ENCODE peak calls at places on chromosomes 16 and 17, in seven cellular contexts. I, T, B, R, X, D and J are unnamed samples.

GRCh38 chr16:3266873-3267537 is 10.6 kb upstream of the MEFV start:
- DNase-seq in I (peak), T (no peak), B (peak), R (peak), X (peak), D (no peak), J (no peak)

GRCh38 chr17:42428141-42428944 is 5.3 kb upstream of the CAVIN1 start:
- DNase-seq in I (peak), T (no peak), B (peak), R (peak), X (peak), D (peak), J (no peak)

GRCh38 chr17:76737676-76738467 is at the start of gene MFSD11:
- DNase-seq in I (peak), T (peak), B (peak), R (peak), X (peak), D (peak), J (peak)

GRCh38 chr16:12721841-12722467 is 81.7 kb downstream of the CPPED1 start:
- DNase-seq in I (no peak), T (no peak), B (no peak), R (no peak), X (no peak), D (no peak), J (no peak)

GRCh38 chr17:40547079-40547784 is 18.0 kb downstream of the CCR7 start:
- DNase-seq in I (no peak), T (no peak), B (no peak), R (no peak), X (no peak), D (peak), J (no peak)

GRCh38 chr16:89759742-89760366 is 38.5 kb downstream of the ZNF276 start:
- DNase-seq in I (no peak), T (no peak), B (no peak), R (no peak), X (no peak), D (no peak), J (no peak)

GRCh38 chr17:45702666-45703266 is 81.4 kb upstream of the CRHR1 start:
- DNase-seq in I (no peak), T (no peak), B (no peak), R (peak), X (peak), D (no peak), J (no peak)

GRCh38 chr17:40072481-40073346 is 9.9 kb downstream of the THRA start:
- DNase-seq in I (no peak), T (no peak), B (no peak), R (peak), X (no peak), D (no peak), J (peak)

GRCh38 chr17:66190738-66191606 is 961 bp downstream of the CEP112 start:
- DNase-seq in I (no peak), T (no peak), B (no peak), R (peak), X (peak), D (no peak), J (peak)

GRCh38 chr17:67150826-67151225 is 94.2 kb downstream of the HELZ start:
- DNase-seq in I (no peak), T (no peak), B (no peak), R (no peak), X (no peak), D (no peak), J (no peak)

GRCh38 chr16:3508736-3509135 is 7.9 kb downstream of the CLUAP1 start:
- DNase-seq in I (no peak), T (no peak), B (no peak), R (no peak), X (no peak), D (no peak), J (no peak)

GRCh38 chr16:89697161-89697615 is 4.3 kb downstream of the SPATA2L start:
- DNase-seq in I (no peak), T (peak), B (no peak), R (no peak), X (no peak), D (no peak), J (no peak)

GRCh38 chr17:9843152-9844010 is 17.7 kb downstream of the GLP2R start:
- DNase-seq in I (no peak), T (no peak), B (no peak), R (no peak), X (no peak), D (no peak), J (no peak)

GRCh38 chr16:73202176-73202729 is 154.3 kb upstream of the ZFHX3 start:
- DNase-seq in I (peak), T (no peak), B (no peak), R (no peak), X (peak), D (no peak), J (no peak)

GRCh38 chr17:81435636-81436293 is 40.5 kb downstream of the BAHCC1 start:
- DNase-seq in I (no peak), T (no peak), B (no peak), R (no peak), X (no peak), D (no peak), J (no peak)

GRCh38 chr16:69906838-69907301 is 44.3 kb upstream of the CLEC18A start:
- DNase-seq in I (peak), T (no peak), B (no peak), R (no peak), X (peak), D (no peak), J (no peak)

GRCh38 chr17:62981933-62982332 is 15.9 kb downstream of the TANC2 start:
- DNase-seq in I (no peak), T (no peak), B (no peak), R (no peak), X (no peak), D (no peak), J (no peak)

GRCh38 chr17:50829336-50829735 is 6.0 kb upstream of the WFIKKN2 start:
- DNase-seq in I (no peak), T (no peak), B (no peak), R (no peak), X (no peak), D (no peak), J (no peak)

GRCh38 chr17:62966426-62967110 is 533 bp downstream of the TANC2 start:
- DNase-seq in I (no peak), T (no peak), B (no peak), R (peak), X (no peak), D (peak), J (peak)

GRCh38 chr16:49558451-49558850 is 184.8 kb downstream of the C16orf78 start:
- DNase-seq in I (no peak), T (no peak), B (no peak), R (no peak), X (no peak), D (no peak), J (no peak)

GRCh38 chr17:55265434-55266021 is 768 bp downstream of the HLF start:
- DNase-seq in I (no peak), T (peak), B (no peak), R (no peak), X (no peak), D (no peak), J (peak)

GRCh38 chr16:74635303-74635702 is 28.4 kb upstream of the GLG1 start:
- DNase-seq in I (no peak), T (no peak), B (no peak), R (no peak), X (no peak), D (no peak), J (no peak)

GRCh38 chr17:68484458-68484857 is 27.2 kb upstream of the WIPI1 start:
- DNase-seq in I (no peak), T (no peak), B (no peak), R (no peak), X (no peak), D (no peak), J (no peak)

GRCh38 chr16:48862087-48862532 is 252.1 kb upstream of the N4BP1 start:
- DNase-seq in I (peak), T (no peak), B (peak), R (no peak), X (peak), D (no peak), J (no peak)

GRCh38 chr16:2983706-2984136 is 3.5 kb upstream of the PKMYT1 start:
- DNase-seq in I (no peak), T (peak), B (peak), R (peak), X (peak), D (peak), J (no peak)

GRCh38 chr17:9224485-9224884 is 203.2 kb downstream of the NTN1 start:
- DNase-seq in I (no peak), T (no peak), B (no peak), R (no peak), X (no peak), D (no peak), J (no peak)

GRCh38 chr16:11253009-11253994 is 2.7 kb downstream of the SOCS1 start:
- DNase-seq in I (no peak), T (no peak), B (no peak), R (no peak), X (peak), D (no peak), J (no peak)

GRCh38 chr17:66831383-66832220 is 3.3 kb upstream of the CACNG5 start:
- DNase-seq in I (no peak), T (no peak), B (no peak), R (no peak), X (no peak), D (no peak), J (no peak)

GRCh38 chr17:56112086-56112485 is 41.2 kb upstream of the ANKFN1 start:
- DNase-seq in I (peak), T (no peak), B (no peak), R (no peak), X (peak), D (no peak), J (no peak)

GRCh38 chr17:42796066-42796758 is 2.3 kb downstream of the COA3 start:
- DNase-seq in I (no peak), T (no peak), B (no peak), R (no peak), X (no peak), D (no peak), J (no peak)

GRCh38 chr16:78065344-78065743 is 34.1 kb upstream of the WWOX start:
- DNase-seq in I (no peak), T (no peak), B (no peak), R (no peak), X (no peak), D (no peak), J (no peak)

GRCh38 chr17:6818938-6819337 is 12.6 kb downstream of the TEKT1 start:
- DNase-seq in I (no peak), T (no peak), B (no peak), R (no peak), X (no peak), D (no peak), J (no peak)

GRCh38 chr16:27458987-27459688 is 57.2 kb downstream of the IL21R start:
- DNase-seq in I (no peak), T (no peak), B (no peak), R (no peak), X (no peak), D (no peak), J (no peak)

GRCh38 chr16:54462151-54462651 is 175.6 kb upstream of the IRX3 start:
- DNase-seq in I (peak), T (no peak), B (no peak), R (no peak), X (no peak), D (no peak), J (no peak)

GRCh38 chr16:84606081-84606875 is 11.6 kb downstream of the COTL1 start:
- DNase-seq in I (no peak), T (no peak), B (no peak), R (no peak), X (no peak), D (no peak), J (no peak)

GRCh38 chr17:42518046-42518754 is 17.8 kb upstream of the NAGLU start:
- DNase-seq in I (peak), T (peak), B (peak), R (no peak), X (peak), D (peak), J (peak)

GRCh38 chr16:23991044-23991443 is 155.3 kb downstream of the PRKCB start:
- DNase-seq in I (no peak), T (no peak), B (no peak), R (no peak), X (no peak), D (no peak), J (no peak)
- TF ChIP-seq CTCF in I (no peak), T (no peak), B (no peak), R (no peak), X (no peak), D (no peak), J (no peak)

GRCh38 chr16:28549301-28549899 is 4.3 kb upstream of the SGF29 start:
- DNase-seq in I (no peak), T (no peak), B (peak), R (no peak), X (peak), D (no peak), J (no peak)

GRCh38 chr16:28554634-28555423 is 1.1 kb downstream of the SGF29 start:
- DNase-seq in I (no peak), T (peak), B (no peak), R (no peak), X (no peak), D (no peak), J (no peak)

GRCh38 chr16:28555593-28555992 is 1.9 kb downstream of the SGF29 start:
- DNase-seq in I (no peak), T (no peak), B (no peak), R (no peak), X (no peak), D (no peak), J (no peak)

GRCh38 chr16:28556914-28557320 is 3.2 kb downstream of the SGF29 start:
- DNase-seq in I (no peak), T (no peak), B (no peak), R (no peak), X (no peak), D (no peak), J (no peak)

GRCh38 chr16:28553776-28554633 is at the start of gene SGF29:
- DNase-seq in I (peak), T (peak), B (peak), R (peak), X (peak), D (peak), J (peak)
- H3K4me3 ChIP-seq in I (peak), T (peak), B (peak), R (peak), X (peak), D (peak), J (peak)

DNA sequence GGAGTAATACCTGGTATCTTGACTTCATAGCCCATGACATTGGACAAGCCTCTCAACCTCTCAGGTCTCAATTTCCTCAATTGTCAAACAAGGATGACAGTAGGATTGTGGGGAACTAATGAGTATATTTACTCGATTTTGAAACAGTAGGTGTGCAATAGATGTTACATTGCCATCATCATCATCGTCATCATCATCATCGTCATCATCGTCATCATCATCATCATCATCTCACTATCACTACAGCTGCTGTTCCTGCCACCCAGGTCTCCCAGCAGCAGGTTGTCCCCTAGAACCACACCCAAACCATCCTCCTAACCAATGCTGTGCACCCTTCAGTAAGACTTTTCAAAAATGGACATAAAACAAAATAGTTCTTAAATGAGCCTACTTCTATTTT is 24.8 kb upstream of the CDRT4 start:
- DNase-seq in I (no peak), T (no peak), B (no peak), R (no peak), X (no peak), D (no peak), J (no peak)
- TF ChIP-seq CTCF in I (no peak), T (no peak), B (no peak), R (no peak), X (no peak), D (no peak), J (no peak)

GRCh38 chr17:73215414-73215813 is 22.6 kb downstream of the COG1 start:
- DNase-seq in I (no peak), T (no peak), B (no peak), R (no peak), X (no peak), D (peak), J (no peak)
- H3K4me3 ChIP-seq in I (no peak), T (no peak), B (no peak), R (no peak), X (no peak), D (no peak), J (no peak)

GRCh38 chr17:11797803-11798202 is 199.5 kb downstream of the ZNF18 start:
- DNase-seq in I (no peak), T (no peak), B (no peak), R (no peak), X (no peak), D (no peak), J (no peak)
- TF ChIP-seq CTCF in I (no peak), T (no peak), B (peak), R (no peak), X (no peak), D (no peak), J (no peak)

GRCh38 chr16:53090591-53091507 is 36.1 kb downstream of the CHD9 start:
- DNase-seq in I (peak), T (peak), B (no peak), R (no peak), X (peak), D (peak), J (peak)
- H3K4me3 ChIP-seq in I (peak), T (no peak), B (no peak), R (no peak), X (peak), D (no peak), J (no peak)